ENCODE peak calls at places on chromosomes 11 and 22, in nine cellular contexts. X, M, B, Q, V, D, G, A and K are unnamed samples.

GRCh38 chr11:76590631-76590950 is 80.0 kb downstream of the LRRC32 start:
- DNase-seq in X (no peak), M (peak), B (no peak), Q (no peak), V (no peak), D (no peak), G (no peak), A (no peak), K (peak)

GRCh38 chr11:134047586-134047999 is 21.3 kb upstream of the JAM3 start:
- DNase-seq in X (no peak), M (peak), B (no peak), Q (no peak), V (peak), D (peak), G (no peak), A (peak), K (no peak)

GRCh38 chr11:129804012-129804411 is 11.6 kb upstream of the TMEM45B start:
- DNase-seq in X (no peak), M (no peak), B (no peak), Q (no peak), V (no peak), D (no peak), G (no peak), A (no peak), K (no peak)

GRCh38 chr11:112042161-112042960 is 17.2 kb downstream of the DLAT start:
- DNase-seq in X (no peak), M (no peak), B (no peak), Q (no peak), V (no peak), D (no peak), G (peak), A (peak), K (no peak)

GRCh38 chr11:118114266-118114665 is 27.5 kb upstream of the SMIM35 start:
- DNase-seq in X (no peak), M (no peak), B (no peak), Q (no peak), V (peak), D (no peak), G (no peak), A (no peak), K (no peak)

GRCh38 chr22:38203090-38203810 is 1.5 kb downstream of the MAFF start:
- DNase-seq in X (no peak), M (peak), B (peak), Q (no peak), V (no peak), D (no peak), G (no peak), A (no peak), K (peak)

GRCh38 chr11:122115520-122116343 is at the start of gene BLID:
- DNase-seq in X (no peak), M (peak), B (no peak), Q (no peak), V (no peak), D (no peak), G (no peak), A (no peak), K (no peak)

GRCh38 chr11:110381214-110381613 is 48.5 kb upstream of the FDX1 start:
- DNase-seq in X (no peak), M (no peak), B (no peak), Q (no peak), V (no peak), D (no peak), G (no peak), A (no peak), K (no peak)